ENCODE peak calls at places on chromosome 17, in seven cellular contexts. One of them, this sample, is unnamed. For H3K4me1, the result is how much of the 10 kb centered on the place peaks cover.

GRCh38 chr17:4554997-4555799 is at the start of gene MYBBP1A:
- DNase-seq in CD8-positive, alpha-beta T cell: peak
- DNase-seq in pancreas: peak
- DNase-seq in trophoblast cell: peak
- DNase-seq in cardiac muscle cell: peak
- DNase-seq in Peyer's patch: peak
- DNase-seq in breast epithelium: peak
- DNase-seq in this sample: peak

GRCh38 chr17:60095830-60096229 is 17.1 kb upstream of the HEATR6 start:
- DNase-seq in CD8-positive, alpha-beta T cell: no peak
- DNase-seq in pancreas: no peak
- DNase-seq in trophoblast cell: no peak
- DNase-seq in cardiac muscle cell: no peak
- DNase-seq in Peyer's patch: no peak
- DNase-seq in breast epithelium: no peak
- DNase-seq in this sample: no peak

GRCh38 chr17:73999246-73999645 is 204.2 kb upstream of the RPL38 start:
- DNase-seq in CD8-positive, alpha-beta T cell: no peak
- DNase-seq in pancreas: no peak
- DNase-seq in trophoblast cell: no peak
- DNase-seq in cardiac muscle cell: no peak
- DNase-seq in Peyer's patch: no peak
- DNase-seq in breast epithelium: no peak
- DNase-seq in this sample: no peak

GRCh38 chr17:5237541-5238016 is 2.9 kb upstream of the SCIMP start:
- DNase-seq in CD8-positive, alpha-beta T cell: peak
- DNase-seq in pancreas: peak
- DNase-seq in trophoblast cell: peak
- DNase-seq in cardiac muscle cell: peak
- DNase-seq in Peyer's patch: peak
- DNase-seq in breast epithelium: no peak
- DNase-seq in this sample: peak

GRCh38 chr17:66372182-66372581 is 69.8 kb downstream of the PRKCA start:
- DNase-seq in CD8-positive, alpha-beta T cell: no peak
- DNase-seq in pancreas: no peak
- DNase-seq in trophoblast cell: no peak
- DNase-seq in cardiac muscle cell: no peak
- DNase-seq in Peyer's patch: no peak
- DNase-seq in breast epithelium: no peak
- DNase-seq in this sample: no peak

GRCh38 chr17:12409082-12409481 is 256.6 kb upstream of the MYOCD start:
- DNase-seq in CD8-positive, alpha-beta T cell: no peak
- DNase-seq in pancreas: no peak
- DNase-seq in trophoblast cell: no peak
- DNase-seq in cardiac muscle cell: peak
- DNase-seq in Peyer's patch: no peak
- DNase-seq in breast epithelium: no peak
- DNase-seq in this sample: no peak

GRCh38 chr17:31248986-31249385 is 48.1 kb downstream of the OMG start:
- DNase-seq in CD8-positive, alpha-beta T cell: no peak
- DNase-seq in pancreas: no peak
- DNase-seq in trophoblast cell: peak
- DNase-seq in cardiac muscle cell: no peak
- DNase-seq in Peyer's patch: no peak
- DNase-seq in breast epithelium: no peak
- DNase-seq in this sample: no peak

GRCh38 chr17:73360961-73361761 is 49.4 kb upstream of the CDC42EP4 start:
- DNase-seq in CD8-positive, alpha-beta T cell: no peak
- DNase-seq in pancreas: no peak
- DNase-seq in trophoblast cell: no peak
- DNase-seq in cardiac muscle cell: peak
- DNase-seq in Peyer's patch: no peak
- DNase-seq in breast epithelium: no peak
- DNase-seq in this sample: no peak

GRCh38 chr17:13864551-13864950 is 204.8 kb upstream of the COX10 start:
- DNase-seq in CD8-positive, alpha-beta T cell: no peak
- DNase-seq in pancreas: no peak
- DNase-seq in trophoblast cell: no peak
- DNase-seq in cardiac muscle cell: no peak
- DNase-seq in Peyer's patch: no peak
- DNase-seq in breast epithelium: no peak
- DNase-seq in this sample: no peak

GRCh38 chr17:51165680-51166197 is 472 bp upstream of the NME2 start:
- DNase-seq in CD8-positive, alpha-beta T cell: peak
- DNase-seq in pancreas: peak
- DNase-seq in trophoblast cell: peak
- DNase-seq in cardiac muscle cell: no peak
- DNase-seq in Peyer's patch: no peak
- DNase-seq in breast epithelium: no peak
- DNase-seq in this sample: peak

GRCh38 chr17:79388556-79389295 is 222.1 kb downstream of the RBFOX3 start:
- DNase-seq in CD8-positive, alpha-beta T cell: no peak
- DNase-seq in pancreas: peak
- DNase-seq in trophoblast cell: peak
- DNase-seq in cardiac muscle cell: peak
- DNase-seq in Peyer's patch: peak
- DNase-seq in breast epithelium: peak
- DNase-seq in this sample: peak

GRCh38 chr17:64393000-64393402 is 2.3 kb upstream of the PECAM1 start:
- DNase-seq in CD8-positive, alpha-beta T cell: peak
- DNase-seq in pancreas: no peak
- DNase-seq in trophoblast cell: no peak
- DNase-seq in cardiac muscle cell: no peak
- DNase-seq in Peyer's patch: no peak
- DNase-seq in breast epithelium: no peak
- DNase-seq in this sample: no peak

GRCh38 chr17:32275060-32276042 is 9.7 kb downstream of the RHBDL3 start:
- DNase-seq in CD8-positive, alpha-beta T cell: no peak
- DNase-seq in pancreas: no peak
- DNase-seq in trophoblast cell: peak
- DNase-seq in cardiac muscle cell: no peak
- DNase-seq in Peyer's patch: no peak
- DNase-seq in breast epithelium: no peak
- DNase-seq in this sample: no peak

GRCh38 chr17:1180958-1181768 is 1.4 kb upstream of the ABR start:
- DNase-seq in CD8-positive, alpha-beta T cell: no peak
- DNase-seq in pancreas: no peak
- DNase-seq in trophoblast cell: no peak
- DNase-seq in cardiac muscle cell: peak
- DNase-seq in Peyer's patch: no peak
- DNase-seq in breast epithelium: no peak
- DNase-seq in this sample: no peak

GRCh38 chr17:38705803-38706624 is 941 bp downstream of the MLLT6 start:
- DNase-seq in CD8-positive, alpha-beta T cell: peak
- DNase-seq in pancreas: peak
- DNase-seq in trophoblast cell: peak
- DNase-seq in cardiac muscle cell: peak
- DNase-seq in Peyer's patch: peak
- DNase-seq in breast epithelium: peak
- DNase-seq in this sample: peak

GRCh38 chr17:6711081-6711674 is 2.0 kb downstream of the SLC13A5 start:
- DNase-seq in CD8-positive, alpha-beta T cell: no peak
- DNase-seq in pancreas: no peak
- DNase-seq in trophoblast cell: no peak
- DNase-seq in cardiac muscle cell: no peak
- DNase-seq in Peyer's patch: no peak
- DNase-seq in breast epithelium: peak
- DNase-seq in this sample: no peak
- H3K4me1 ChIP-seq in CD8-positive, alpha-beta T cell: under half
- H3K4me1 ChIP-seq in pancreas: under half
- H3K4me1 ChIP-seq in trophoblast cell: under half
- H3K4me1 ChIP-seq in cardiac muscle cell: under half
- H3K4me1 ChIP-seq in Peyer's patch: under half
- H3K4me1 ChIP-seq in breast epithelium: under half
- H3K4me1 ChIP-seq in this sample: under half

DNA sequence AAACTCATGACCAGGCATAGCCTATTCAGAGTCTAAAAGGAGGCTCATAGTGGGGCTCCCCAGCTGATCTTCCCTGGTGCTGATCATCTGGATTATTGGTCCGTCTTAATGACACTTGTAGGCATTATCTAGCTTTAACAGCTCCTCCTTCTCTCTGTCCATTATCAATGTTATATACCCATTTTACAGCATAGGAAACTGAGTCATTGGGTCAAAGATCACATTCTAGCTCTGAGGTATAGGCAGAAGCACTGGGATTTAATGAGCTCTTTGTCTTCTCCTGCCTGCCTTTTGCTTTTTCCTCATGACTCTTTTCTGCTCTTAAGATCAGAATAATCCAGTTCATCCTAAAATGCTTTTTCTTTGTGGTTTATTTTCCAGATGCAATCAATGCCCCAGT is 756 bp downstream of the CCL2 start:
- DNase-seq in CD8-positive, alpha-beta T cell: no peak
- DNase-seq in pancreas: no peak
- DNase-seq in trophoblast cell: no peak
- DNase-seq in cardiac muscle cell: no peak
- DNase-seq in Peyer's patch: no peak
- DNase-seq in breast epithelium: no peak
- DNase-seq in this sample: no peak
- H3K4me1 ChIP-seq in CD8-positive, alpha-beta T cell: under half
- H3K4me1 ChIP-seq in pancreas: under half
- H3K4me1 ChIP-seq in trophoblast cell: under half
- H3K4me1 ChIP-seq in cardiac muscle cell: under half
- H3K4me1 ChIP-seq in Peyer's patch: under half
- H3K4me1 ChIP-seq in breast epithelium: under half
- H3K4me1 ChIP-seq in this sample: under half

DNA sequence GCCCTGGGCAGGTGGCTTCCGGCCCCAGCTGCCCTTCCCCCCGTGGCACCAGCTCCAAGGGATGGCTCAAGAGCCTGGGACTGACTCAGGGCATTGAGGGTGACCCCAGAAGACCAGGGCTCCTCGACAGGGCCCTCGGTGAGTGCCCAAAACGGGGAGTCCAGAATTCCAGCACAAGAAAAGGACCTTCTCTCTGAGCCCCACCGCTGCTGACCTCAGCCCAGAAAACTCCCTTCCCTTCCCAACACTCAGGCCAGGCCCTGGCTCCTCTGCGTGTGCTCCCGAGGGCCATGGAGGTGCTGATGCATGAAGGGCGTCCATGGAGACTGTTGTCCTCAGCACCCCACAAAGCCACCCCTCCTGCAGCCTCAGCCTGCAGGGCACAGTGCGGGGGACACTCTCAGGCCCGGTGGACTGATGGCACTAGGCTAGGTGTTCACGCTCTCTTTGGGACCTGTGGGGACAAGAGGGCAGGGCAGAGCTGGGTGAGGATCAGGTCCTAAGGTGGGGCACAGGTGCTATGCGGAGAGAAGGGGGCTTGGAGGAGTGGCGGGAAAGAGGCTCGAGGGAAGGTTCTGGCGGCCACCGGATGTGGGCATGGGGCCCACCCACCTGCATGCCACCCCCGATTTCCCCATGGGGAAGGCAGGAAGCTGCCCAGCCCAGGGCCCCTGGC is 4.3 kb upstream of the TSPOAP1 start:
- DNase-seq in CD8-positive, alpha-beta T cell: peak
- DNase-seq in pancreas: no peak
- DNase-seq in trophoblast cell: no peak
- DNase-seq in cardiac muscle cell: no peak
- DNase-seq in Peyer's patch: peak
- DNase-seq in breast epithelium: no peak
- DNase-seq in this sample: peak
- H3K4me1 ChIP-seq in CD8-positive, alpha-beta T cell: under half
- H3K4me1 ChIP-seq in pancreas: under half
- H3K4me1 ChIP-seq in trophoblast cell: under half
- H3K4me1 ChIP-seq in cardiac muscle cell: under half
- H3K4me1 ChIP-seq in Peyer's patch: under half
- H3K4me1 ChIP-seq in breast epithelium: under half
- H3K4me1 ChIP-seq in this sample: under half

GRCh38 chr17:40303009-40303657 is 5.8 kb upstream of the RARA start:
- DNase-seq in CD8-positive, alpha-beta T cell: peak
- DNase-seq in pancreas: no peak
- DNase-seq in trophoblast cell: peak
- DNase-seq in cardiac muscle cell: no peak
- DNase-seq in Peyer's patch: no peak
- DNase-seq in breast epithelium: no peak
- DNase-seq in this sample: peak

GRCh38 chr17:40301315-40301714 is 7.7 kb upstream of the RARA start:
- DNase-seq in CD8-positive, alpha-beta T cell: no peak
- DNase-seq in pancreas: no peak
- DNase-seq in trophoblast cell: no peak
- DNase-seq in cardiac muscle cell: no peak
- DNase-seq in Peyer's patch: no peak
- DNase-seq in breast epithelium: peak
- DNase-seq in this sample: no peak

GRCh38 chr17:40304464-40304863 is 4.5 kb upstream of the RARA start:
- DNase-seq in CD8-positive, alpha-beta T cell: no peak
- DNase-seq in pancreas: no peak
- DNase-seq in trophoblast cell: peak
- DNase-seq in cardiac muscle cell: no peak
- DNase-seq in Peyer's patch: no peak
- DNase-seq in breast epithelium: no peak
- DNase-seq in this sample: no peak

GRCh38 chr17:40306395-40306794 is 2.6 kb upstream of the RARA start:
- DNase-seq in CD8-positive, alpha-beta T cell: no peak
- DNase-seq in pancreas: no peak
- DNase-seq in trophoblast cell: peak
- DNase-seq in cardiac muscle cell: no peak
- DNase-seq in Peyer's patch: no peak
- DNase-seq in breast epithelium: no peak
- DNase-seq in this sample: no peak

DNA sequence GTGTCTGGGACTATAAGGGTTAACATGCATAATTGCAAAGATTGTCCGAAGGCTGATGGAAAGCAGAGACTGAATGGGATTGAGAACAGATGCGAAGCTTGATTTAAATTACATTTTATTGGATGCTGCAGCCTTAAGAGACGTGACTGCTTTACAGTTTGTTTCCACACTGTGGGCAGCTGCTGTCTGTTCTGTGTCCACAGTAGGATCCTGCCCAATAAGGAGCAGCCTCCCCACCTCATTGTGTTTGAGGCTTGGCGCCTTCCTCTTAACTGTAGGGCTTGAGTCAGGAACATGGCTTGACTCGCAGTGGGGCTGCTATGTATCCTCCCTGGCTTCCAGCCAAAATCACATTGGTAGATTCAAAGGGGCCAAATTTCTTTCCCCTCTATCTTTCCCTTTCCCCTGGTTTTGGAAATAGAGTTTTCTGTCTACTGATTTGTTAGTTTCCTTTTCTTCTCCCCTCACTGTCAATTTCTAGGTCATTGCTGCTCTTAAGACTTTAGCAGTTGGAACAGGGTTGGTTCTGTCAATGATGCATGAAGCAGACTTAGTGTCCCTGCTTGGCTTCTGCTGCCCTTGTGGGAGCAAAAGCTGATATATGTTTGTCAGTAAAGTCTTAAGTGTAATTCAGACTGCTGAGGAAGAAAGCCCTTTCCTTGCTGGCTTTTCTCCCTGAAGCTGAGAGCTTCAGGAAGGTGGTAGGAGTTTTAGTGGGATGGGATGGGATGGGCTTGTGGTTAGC is 5.1 kb upstream of the RARA start:
- DNase-seq in CD8-positive, alpha-beta T cell: no peak
- DNase-seq in pancreas: no peak
- DNase-seq in trophoblast cell: no peak
- DNase-seq in cardiac muscle cell: no peak
- DNase-seq in Peyer's patch: no peak
- DNase-seq in breast epithelium: no peak
- DNase-seq in this sample: no peak
- H3K4me1 ChIP-seq in CD8-positive, alpha-beta T cell: under half
- H3K4me1 ChIP-seq in pancreas: under half
- H3K4me1 ChIP-seq in trophoblast cell: under half
- H3K4me1 ChIP-seq in cardiac muscle cell: under half
- H3K4me1 ChIP-seq in Peyer's patch: under half
- H3K4me1 ChIP-seq in breast epithelium: under half
- H3K4me1 ChIP-seq in this sample: under half